ENCODE peak calls at places on chromosomes 12 and 14, in six cellular contexts. One of them, this sample, is unnamed.

GRCh38 chr12:4909734-4910501 is at the start of gene KCNA1:
- DNase-seq in body of pancreas: no peak
- DNase-seq in CD8-positive, alpha-beta T cell: no peak
- DNase-seq in Calu3: no peak
- DNase-seq in cardiac muscle cell: peak; percentile 70
- DNase-seq in epithelial cell of esophagus: no peak
- DNase-seq in this sample: peak; percentile 68

GRCh38 chr12:15220961-15221885 is at the start of gene RERG:
- DNase-seq in body of pancreas: peak; percentile 78
- DNase-seq in CD8-positive, alpha-beta T cell: peak; percentile 67
- DNase-seq in Calu3: peak; percentile 92
- DNase-seq in cardiac muscle cell: peak; percentile 94
- DNase-seq in epithelial cell of esophagus: peak; percentile 75
- DNase-seq in this sample: peak; percentile 91

GRCh38 chr14:57390806-57391562 is 598 bp downstream of the NAA30 start:
- DNase-seq in body of pancreas: peak; percentile 41
- DNase-seq in CD8-positive, alpha-beta T cell: peak; percentile 45
- DNase-seq in Calu3: peak; percentile 38
- DNase-seq in cardiac muscle cell: peak; percentile 58
- DNase-seq in epithelial cell of esophagus: peak; percentile 35
- DNase-seq in this sample: peak; percentile 69

GRCh38 chr12:66716522-66716921 is 37.6 kb upstream of the GRIP1 start:
- DNase-seq in body of pancreas: no peak
- DNase-seq in CD8-positive, alpha-beta T cell: no peak
- DNase-seq in Calu3: no peak
- DNase-seq in cardiac muscle cell: no peak
- DNase-seq in epithelial cell of esophagus: no peak
- DNase-seq in this sample: no peak

GRCh38 chr12:51056242-51056641 is 8.1 kb downstream of the LETMD1 start:
- DNase-seq in body of pancreas: peak; percentile 25
- DNase-seq in CD8-positive, alpha-beta T cell: no peak
- DNase-seq in Calu3: no peak
- DNase-seq in cardiac muscle cell: no peak
- DNase-seq in epithelial cell of esophagus: peak; percentile 97
- DNase-seq in this sample: no peak

GRCh38 chr12:100401660-100402059 is 44.8 kb downstream of the SLC17A8 start:
- DNase-seq in body of pancreas: no peak
- DNase-seq in CD8-positive, alpha-beta T cell: no peak
- DNase-seq in Calu3: peak; percentile 45
- DNase-seq in cardiac muscle cell: no peak
- DNase-seq in epithelial cell of esophagus: peak; percentile 54
- DNase-seq in this sample: no peak

GRCh38 chr12:21451529-21451928 is 14.1 kb downstream of the PYROXD1 start:
- DNase-seq in body of pancreas: no peak
- DNase-seq in CD8-positive, alpha-beta T cell: no peak
- DNase-seq in Calu3: no peak
- DNase-seq in cardiac muscle cell: no peak
- DNase-seq in epithelial cell of esophagus: no peak
- DNase-seq in this sample: no peak

GRCh38 chr12:18655351-18655750 is 82.5 kb downstream of the PLCZ1 start:
- DNase-seq in body of pancreas: no peak
- DNase-seq in CD8-positive, alpha-beta T cell: no peak
- DNase-seq in Calu3: no peak
- DNase-seq in cardiac muscle cell: no peak
- DNase-seq in epithelial cell of esophagus: no peak
- DNase-seq in this sample: no peak

GRCh38 chr12:5985471-5985870 is 40.4 kb upstream of the ANO2 start:
- DNase-seq in body of pancreas: no peak
- DNase-seq in CD8-positive, alpha-beta T cell: no peak
- DNase-seq in Calu3: no peak
- DNase-seq in cardiac muscle cell: no peak
- DNase-seq in epithelial cell of esophagus: no peak
- DNase-seq in this sample: no peak

GRCh38 chr12:65655074-65655493 is 169.2 kb upstream of the HMGA2 start:
- DNase-seq in body of pancreas: no peak
- DNase-seq in CD8-positive, alpha-beta T cell: no peak
- DNase-seq in Calu3: no peak
- DNase-seq in cardiac muscle cell: no peak
- DNase-seq in epithelial cell of esophagus: no peak
- DNase-seq in this sample: no peak

GRCh38 chr12:3076730-3077571 is at the start of gene TSPAN9:
- DNase-seq in body of pancreas: peak; percentile 91
- DNase-seq in CD8-positive, alpha-beta T cell: peak; percentile 62
- DNase-seq in Calu3: peak; percentile 71
- DNase-seq in cardiac muscle cell: peak; percentile 86
- DNase-seq in epithelial cell of esophagus: peak; percentile 78
- DNase-seq in this sample: peak; percentile 84

GRCh38 chr14:37550511-37550910 is 44.5 kb downstream of the FOXA1 start:
- DNase-seq in body of pancreas: no peak
- DNase-seq in CD8-positive, alpha-beta T cell: no peak
- DNase-seq in Calu3: no peak
- DNase-seq in cardiac muscle cell: no peak
- DNase-seq in epithelial cell of esophagus: no peak
- DNase-seq in this sample: no peak

GRCh38 chr12:2256453-2256852 is 203.7 kb downstream of the CACNA1C start:
- DNase-seq in body of pancreas: no peak
- DNase-seq in CD8-positive, alpha-beta T cell: no peak
- DNase-seq in Calu3: no peak
- DNase-seq in cardiac muscle cell: no peak
- DNase-seq in epithelial cell of esophagus: no peak
- DNase-seq in this sample: no peak

GRCh38 chr12:132151766-132152410 is 7.6 kb downstream of the NOC4L start:
- DNase-seq in body of pancreas: no peak
- DNase-seq in CD8-positive, alpha-beta T cell: no peak
- DNase-seq in Calu3: no peak
- DNase-seq in cardiac muscle cell: no peak
- DNase-seq in epithelial cell of esophagus: no peak
- DNase-seq in this sample: no peak

GRCh38 chr14:61438860-61439765 is 117.7 kb downstream of the PRKCH start:
- DNase-seq in body of pancreas: peak; percentile 53
- DNase-seq in CD8-positive, alpha-beta T cell: peak; percentile 43
- DNase-seq in Calu3: peak; percentile 57
- DNase-seq in cardiac muscle cell: peak; percentile 54
- DNase-seq in epithelial cell of esophagus: peak; percentile 88
- DNase-seq in this sample: no peak

GRCh38 chr14:101819251-101819990 is 57.9 kb downstream of the PPP2R5C start:
- DNase-seq in body of pancreas: no peak
- DNase-seq in CD8-positive, alpha-beta T cell: peak; percentile 82
- DNase-seq in Calu3: no peak
- DNase-seq in cardiac muscle cell: no peak
- DNase-seq in epithelial cell of esophagus: no peak
- DNase-seq in this sample: no peak

GRCh38 chr12:6425588-6426531 is 18.9 kb upstream of the CD27 start:
- DNase-seq in body of pancreas: no peak
- DNase-seq in CD8-positive, alpha-beta T cell: no peak
- DNase-seq in Calu3: no peak
- DNase-seq in cardiac muscle cell: no peak
- DNase-seq in epithelial cell of esophagus: no peak
- DNase-seq in this sample: peak; percentile 62

GRCh38 chr12:105985383-105985782 is 153.4 kb downstream of the NUAK1 start:
- DNase-seq in body of pancreas: no peak
- DNase-seq in CD8-positive, alpha-beta T cell: no peak
- DNase-seq in Calu3: no peak
- DNase-seq in cardiac muscle cell: no peak
- DNase-seq in epithelial cell of esophagus: no peak
- DNase-seq in this sample: no peak

GRCh38 chr14:81516941-81517797 is 16.5 kb downstream of the SEL1L start:
- DNase-seq in body of pancreas: peak; percentile 39
- DNase-seq in CD8-positive, alpha-beta T cell: no peak
- DNase-seq in Calu3: no peak
- DNase-seq in cardiac muscle cell: peak; percentile 48
- DNase-seq in epithelial cell of esophagus: no peak
- DNase-seq in this sample: no peak

GRCh38 chr12:78951746-78952532 is 87.4 kb downstream of the SYT1 start:
- DNase-seq in body of pancreas: no peak
- DNase-seq in CD8-positive, alpha-beta T cell: no peak
- DNase-seq in Calu3: no peak
- DNase-seq in cardiac muscle cell: no peak
- DNase-seq in epithelial cell of esophagus: no peak
- DNase-seq in this sample: no peak

GRCh38 chr14:95480887-95481226 is 35.6 kb downstream of the SYNE3 start:
- DNase-seq in body of pancreas: no peak
- DNase-seq in CD8-positive, alpha-beta T cell: no peak
- DNase-seq in Calu3: no peak
- DNase-seq in cardiac muscle cell: no peak
- DNase-seq in epithelial cell of esophagus: no peak
- DNase-seq in this sample: no peak

GRCh38 chr14:68958553-68958952 is 20.5 kb downstream of the ACTN1 start:
- DNase-seq in body of pancreas: no peak
- DNase-seq in CD8-positive, alpha-beta T cell: no peak
- DNase-seq in Calu3: no peak
- DNase-seq in cardiac muscle cell: no peak
- DNase-seq in epithelial cell of esophagus: no peak
- DNase-seq in this sample: no peak

GRCh38 chr14:31937730-31938346 is 139.3 kb upstream of the ARHGAP5 start:
- DNase-seq in body of pancreas: peak; percentile 44
- DNase-seq in CD8-positive, alpha-beta T cell: peak; percentile 50
- DNase-seq in Calu3: peak; percentile 76
- DNase-seq in cardiac muscle cell: no peak
- DNase-seq in epithelial cell of esophagus: peak; percentile 96
- DNase-seq in this sample: no peak

GRCh38 chr14:94601961-94602391 is 10.2 kb upstream of the SERPINA3 start:
- DNase-seq in body of pancreas: peak; percentile 80
- DNase-seq in CD8-positive, alpha-beta T cell: no peak
- DNase-seq in Calu3: peak; percentile 62
- DNase-seq in cardiac muscle cell: no peak
- DNase-seq in epithelial cell of esophagus: peak; percentile 82
- DNase-seq in this sample: no peak

GRCh38 chr12:29552324-29552927 is 54.9 kb upstream of the OVCH1 start:
- DNase-seq in body of pancreas: peak; percentile 58
- DNase-seq in CD8-positive, alpha-beta T cell: peak; percentile 62
- DNase-seq in Calu3: peak; percentile 79
- DNase-seq in cardiac muscle cell: peak; percentile 74
- DNase-seq in epithelial cell of esophagus: peak; percentile 66
- DNase-seq in this sample: peak; percentile 78

GRCh38 chr14:74551903-74552371 is 58.4 kb downstream of the ISCA2 start:
- DNase-seq in body of pancreas: peak; percentile 55
- DNase-seq in CD8-positive, alpha-beta T cell: no peak
- DNase-seq in Calu3: no peak
- DNase-seq in cardiac muscle cell: no peak
- DNase-seq in epithelial cell of esophagus: no peak
- DNase-seq in this sample: no peak

GRCh38 chr12:113647048-113647447 is 175.4 kb upstream of the LHX5 start:
- DNase-seq in body of pancreas: no peak
- DNase-seq in CD8-positive, alpha-beta T cell: no peak
- DNase-seq in Calu3: peak; percentile 15
- DNase-seq in cardiac muscle cell: no peak
- DNase-seq in epithelial cell of esophagus: no peak
- DNase-seq in this sample: no peak
- TF ChIP-seq CTCF in body of pancreas: no peak
- TF ChIP-seq CTCF in CD8-positive, alpha-beta T cell: no peak
- TF ChIP-seq CTCF in Calu3: peak; percentile 25
- TF ChIP-seq CTCF in cardiac muscle cell: peak; percentile 16
- TF ChIP-seq CTCF in epithelial cell of esophagus: no peak
- TF ChIP-seq CTCF in this sample: peak; percentile 62

GRCh38 chr12:43914923-43915468 is 79.1 kb downstream of the TMEM117 start:
- DNase-seq in body of pancreas: no peak
- DNase-seq in CD8-positive, alpha-beta T cell: no peak
- DNase-seq in Calu3: no peak
- DNase-seq in cardiac muscle cell: no peak
- DNase-seq in epithelial cell of esophagus: no peak
- DNase-seq in this sample: no peak
- TF ChIP-seq CTCF in body of pancreas: no peak
- TF ChIP-seq CTCF in CD8-positive, alpha-beta T cell: no peak
- TF ChIP-seq CTCF in Calu3: no peak
- TF ChIP-seq CTCF in cardiac muscle cell: no peak
- TF ChIP-seq CTCF in epithelial cell of esophagus: no peak
- TF ChIP-seq CTCF in this sample: peak; percentile 56

DNA sequence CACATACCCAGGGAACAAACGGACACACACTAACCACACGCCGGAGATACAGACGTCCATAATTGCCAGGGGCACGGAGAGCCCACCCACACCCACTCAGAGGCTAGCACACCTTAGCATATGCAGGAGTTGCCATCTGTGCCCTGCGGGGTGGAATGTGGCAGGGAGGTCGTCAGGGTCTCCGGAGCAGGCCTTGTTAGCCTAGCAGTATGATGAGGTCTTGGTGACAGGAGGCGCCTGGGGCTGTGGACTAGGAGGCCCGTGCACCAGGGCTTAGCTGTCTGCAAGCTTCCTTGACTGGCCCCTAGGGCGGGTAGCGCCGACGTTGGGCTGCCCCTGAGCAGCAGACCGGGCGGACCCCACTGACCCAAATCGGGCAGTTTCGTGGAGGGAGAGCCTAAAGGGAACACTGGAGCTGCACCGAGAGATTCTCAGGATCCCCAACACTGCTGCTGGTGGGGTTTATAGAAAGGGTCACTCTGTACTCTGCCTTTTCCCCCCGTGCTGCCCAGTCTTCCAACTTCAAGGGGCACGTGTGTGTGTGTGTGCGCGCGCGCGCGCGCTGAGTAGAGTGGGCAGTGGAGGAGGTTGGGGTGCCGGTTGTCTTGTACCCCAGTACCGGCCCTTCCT is 9.9 kb downstream of the STAC3 start:
- DNase-seq in body of pancreas: no peak
- DNase-seq in CD8-positive, alpha-beta T cell: no peak
- DNase-seq in Calu3: no peak
- DNase-seq in cardiac muscle cell: no peak
- DNase-seq in epithelial cell of esophagus: peak; percentile 45
- DNase-seq in this sample: no peak
- TF ChIP-seq CTCF in body of pancreas: no peak
- TF ChIP-seq CTCF in CD8-positive, alpha-beta T cell: no peak
- TF ChIP-seq CTCF in Calu3: no peak
- TF ChIP-seq CTCF in cardiac muscle cell: no peak
- TF ChIP-seq CTCF in epithelial cell of esophagus: no peak
- TF ChIP-seq CTCF in this sample: peak; percentile 47

GRCh38 chr14:28596336-28596735 is 170.3 kb upstream of the FOXG1 start:
- DNase-seq in body of pancreas: no peak
- DNase-seq in CD8-positive, alpha-beta T cell: no peak
- DNase-seq in Calu3: no peak
- DNase-seq in cardiac muscle cell: no peak
- DNase-seq in epithelial cell of esophagus: peak; percentile 62
- DNase-seq in this sample: no peak
- TF ChIP-seq CTCF in body of pancreas: no peak
- TF ChIP-seq CTCF in CD8-positive, alpha-beta T cell: no peak
- TF ChIP-seq CTCF in Calu3: no peak
- TF ChIP-seq CTCF in cardiac muscle cell: peak; percentile 18
- TF ChIP-seq CTCF in epithelial cell of esophagus: peak; percentile 55
- TF ChIP-seq CTCF in this sample: peak; percentile 26